ENCODE peak calls at places on chromosomes 11 and 22, in six cellular contexts. A, Y, I, J, E and T are unnamed samples.
A peak's percentile ranks its signal among the peaks of the same experiment; 100 is the strongest.

GRCh38 chr11:129881570-129882170 is 13.7 kb downstream of the NFRKB start:
- DNase-seq in J (no peak), A (no peak), E (no peak), I (no peak), Y (no peak), T (peak; percentile 50)

GRCh38 chr11:104033134-104033533 is 3.3 kb upstream of the DDI1 start:
- DNase-seq in E (no peak), J (no peak), Y (no peak), I (no peak), A (no peak), T (no peak)

GRCh38 chr11:73531386-73531785 is 66.5 kb downstream of the FAM168A start:
- DNase-seq in I (no peak), Y (no peak), J (no peak), E (no peak), A (no peak), T (no peak)

GRCh38 chr11:121723261-121723741 is 270.5 kb upstream of the SORL1-AS1 start:
- DNase-seq in Y (no peak), J (no peak), E (no peak), I (no peak), A (no peak), T (no peak)

GRCh38 chr22:44280665-44281188 is 32.0 kb downstream of the SHISAL1 start:
- DNase-seq in A (no peak), I (no peak), E (no peak), Y (no peak), J (no peak), T (no peak)

GRCh38 chr22:31241936-31242335 is 29.8 kb downstream of the LIMK2 start:
- DNase-seq in I (no peak), J (no peak), E (no peak), A (no peak), Y (no peak), T (no peak)

GRCh38 chr11:66336234-66337102 is at the start of gene RIN1:
- DNase-seq in A (peak; percentile 73), E (peak; percentile 78), Y (no peak), J (no peak), I (peak; percentile 66), T (peak; percentile 86)

GRCh38 chr11:65571940-65572339 is 398 bp upstream of the FAM89B start:
- DNase-seq in A (peak; percentile 53), Y (no peak), I (no peak), J (no peak), E (no peak), T (no peak)

GRCh38 chr11:29962243-29962642 is 54.6 kb downstream of the KCNA4 start:
- DNase-seq in Y (no peak), A (no peak), E (no peak), J (no peak), I (no peak), T (no peak)

GRCh38 chr11:125211191-125211953 is 46.8 kb downstream of the PKNOX2 start:
- DNase-seq in E (no peak), I (no peak), J (no peak), Y (no peak), A (no peak), T (no peak)

GRCh38 chr11:70176940-70177689 is 26.0 kb upstream of the FADD start:
- DNase-seq in Y (no peak), A (no peak), I (no peak), E (no peak), J (no peak), T (peak; percentile 86)

GRCh38 chr22:31625257-31625640 is 36.8 kb downstream of the PISD start:
- DNase-seq in E (no peak), J (no peak), Y (no peak), A (no peak), I (no peak), T (no peak)

GRCh38 chr11:20038969-20039368 is 121.3 kb downstream of the DBX1 start:
- DNase-seq in A (no peak), I (no peak), J (no peak), E (no peak), Y (no peak), T (no peak)

GRCh38 chr11:123093686-123094085 is 31.8 kb upstream of the HSPA8 start:
- DNase-seq in E (no peak), A (no peak), Y (no peak), J (no peak), I (no peak), T (no peak)

GRCh38 chr11:98568011-98568410 is 452.7 kb upstream of the CNTN5 start:
- DNase-seq in E (no peak), I (no peak), A (no peak), J (no peak), Y (no peak), T (no peak)

GRCh38 chr11:113419426-113420003 is 31.9 kb downstream of the ANKK1 start:
- DNase-seq in Y (no peak), J (no peak), E (no peak), I (no peak), A (no peak), T (no peak)

GRCh38 chr11:30143098-30143705 is 87.6 kb upstream of the FSHB start:
- DNase-seq in J (no peak), Y (no peak), I (no peak), E (no peak), A (no peak), T (peak; percentile 18)

GRCh38 chr11:19307498-19307897 is 66.8 kb upstream of the E2F8 start:
- DNase-seq in Y (no peak), J (no peak), I (no peak), E (no peak), A (no peak), T (no peak)

GRCh38 chr22:28742562-28742962 is 723 bp downstream of the HSCB start:
- DNase-seq in I (no peak), Y (no peak), A (no peak), J (no peak), E (no peak), T (no peak)

GRCh38 chr11:128422576-128423370 is 164.6 kb downstream of the ETS1 start:
- DNase-seq in A (peak; percentile 46), I (no peak), E (no peak), J (no peak), Y (no peak), T (no peak)

GRCh38 chr11:64044730-64045386 is 9.1 kb downstream of the FLRT1 start:
- DNase-seq in A (peak; percentile 28), I (no peak), Y (no peak), E (no peak), J (no peak), T (no peak)

GRCh38 chr22:37931893-37932389 is 21.5 kb downstream of the C22orf23 start:
- DNase-seq in E (no peak), J (no peak), A (no peak), I (peak; percentile 72), Y (no peak), T (no peak)

GRCh38 chr22:37932401-37932800 is 21.0 kb downstream of the C22orf23 start:
- DNase-seq in E (no peak), Y (no peak), J (no peak), I (no peak), A (no peak), T (no peak)

GRCh38 chr22:37929390-37929789 is 23.3 kb downstream of the MICALL1 start:
- DNase-seq in Y (no peak), A (peak; percentile 84), E (no peak), I (no peak), J (no peak), T (no peak)

GRCh38 chr22:37930270-37930951 is 23.0 kb downstream of the C22orf23 start:
- DNase-seq in A (peak; percentile 58), I (no peak), J (no peak), E (no peak), Y (no peak), T (peak; percentile 66)

GRCh38 chr22:37930952-37931440 is 22.4 kb downstream of the C22orf23 start:
- DNase-seq in E (no peak), I (no peak), Y (no peak), A (peak; percentile 61), J (no peak), T (no peak)
- TF ChIP-seq CTCF in E (no peak), I (no peak), Y (no peak), A (no peak), J (no peak), T (no peak)

GRCh38 chr11:40722179-40722795 is 737.2 kb downstream of the LRRC4C start:
- DNase-seq in J (no peak), E (no peak), A (peak; percentile 13), I (no peak), Y (no peak), T (peak; percentile 34)
- TF ChIP-seq CTCF in J (no peak), E (peak; percentile 42), A (peak; percentile 43), I (no peak), Y (no peak), T (peak; percentile 50)

GRCh38 chr22:25111579-25112517 is 87.8 kb upstream of the CRYBB3 start:
- DNase-seq in I (peak; percentile 75), E (peak; percentile 87), Y (peak; percentile 78), J (no peak), A (peak; percentile 75), T (peak; percentile 39)

GRCh38 chr22:25109878-25110595 is 89.6 kb upstream of the CRYBB3 start:
- DNase-seq in E (no peak), A (peak; percentile 60), J (no peak), I (no peak), Y (peak; percentile 75), T (no peak)

GRCh38 chr22:25112538-25113253 is 87.0 kb upstream of the CRYBB3 start:
- DNase-seq in A (peak; percentile 35), I (no peak), E (no peak), J (no peak), Y (no peak), T (no peak)

GRCh38 chr22:25110596-25110845 is 89.1 kb upstream of the CRYBB3 start:
- DNase-seq in I (no peak), E (no peak), Y (no peak), A (no peak), J (no peak), T (no peak)

GRCh38 chr22:25110846-25111578 is 88.6 kb upstream of the CRYBB3 start:
- DNase-seq in I (peak; percentile 67), J (no peak), A (peak; percentile 92), Y (peak; percentile 85), E (peak; percentile 84), T (peak; percentile 77)
- TF ChIP-seq CTCF in I (peak; percentile 52), J (peak; percentile 35), A (peak; percentile 61), Y (peak; percentile 71), E (peak; percentile 53), T (no peak)

GRCh38 chr11:126978911-126979310 is 21.7 kb downstream of the KIRREL3 start:
- DNase-seq in A (no peak), Y (no peak), J (no peak), I (no peak), E (no peak), T (no peak)

GRCh38 chr11:126978155-126978554 is 22.4 kb downstream of the KIRREL3 start:
- DNase-seq in J (no peak), Y (no peak), I (no peak), A (no peak), E (no peak), T (no peak)

DNA sequence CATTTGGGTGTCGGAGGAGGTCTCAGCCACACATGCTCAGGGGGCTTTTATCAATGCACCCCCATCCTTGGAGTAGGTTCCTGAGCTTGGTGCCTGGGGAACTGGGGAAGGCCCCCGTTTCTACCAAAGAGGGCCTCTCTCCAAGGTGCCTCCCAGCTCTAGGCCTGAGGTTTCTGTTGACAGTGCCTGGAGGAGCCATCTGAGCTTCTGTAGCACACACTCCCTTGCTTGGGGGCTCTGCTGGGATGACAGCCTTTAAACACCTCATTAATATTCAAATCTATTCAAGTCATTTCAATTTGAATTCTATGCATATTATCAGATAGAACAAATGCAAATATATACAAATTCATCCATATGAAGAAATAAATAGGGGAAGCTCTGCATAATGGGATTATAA is 18.9 kb downstream of the KIRREL3 start:
- DNase-seq in J (no peak), I (no peak), A (no peak), Y (no peak), E (no peak), T (no peak)
- TF ChIP-seq CTCF in J (no peak), I (no peak), A (no peak), Y (no peak), E (no peak), T (no peak)